ENCODE peak calls at places on chromosomes 13 and 19, in ten cellular contexts. K, C, F, O, S, U, Q, N, G and A are unnamed samples.
A peak's percentile ranks its signal among the peaks of the same experiment; 100 is the strongest.

GRCh38 chr13:32261567-32261966 is 53.6 kb downstream of the ZAR1L start:
- DNase-seq in Q (no peak), S (peak; percentile 91), U (no peak), G (no peak), O (peak; percentile 13), N (peak; percentile 52), C (no peak), F (no peak), K (no peak), A (no peak)

GRCh38 chr13:111429064-111429558 is 108.7 kb downstream of the TEX29 start:
- DNase-seq in O (peak; percentile 39), C (peak; percentile 42), G (peak; percentile 61), Q (peak; percentile 20), F (peak; percentile 59), U (peak; percentile 72), K (peak; percentile 48), S (peak; percentile 17), N (peak; percentile 31), A (peak; percentile 49)

GRCh38 chr19:23665651-23666410 is 21.2 kb downstream of the ZNF675 start:
- DNase-seq in K (no peak), U (no peak), G (no peak), C (no peak), F (no peak), O (no peak), S (no peak), N (no peak), Q (no peak), A (no peak)

GRCh38 chr13:114070098-114070799 is 62.2 kb downstream of the RASA3 start:
- DNase-seq in K (no peak), S (no peak), C (no peak), N (no peak), Q (no peak), G (no peak), O (no peak), F (no peak), U (no peak), A (no peak)

GRCh38 chr19:50838239-50838638 is 4.9 kb upstream of the KLK15 start:
- DNase-seq in K (peak; percentile 61), N (no peak), S (no peak), U (no peak), G (no peak), C (no peak), F (no peak), Q (no peak), O (no peak), A (no peak)

GRCh38 chr19:17469371-17470203 is 737 bp upstream of the SLC27A1 start:
- DNase-seq in G (peak; percentile 94), K (peak; percentile 57), S (peak; percentile 97), N (peak; percentile 97), C (peak; percentile 84), F (peak; percentile 83), O (peak; percentile 97), U (peak; percentile 97), Q (peak; percentile 92), A (peak; percentile 87)

GRCh38 chr19:43468354-43469159 is 3.1 kb upstream of the LYPD3 start:
- DNase-seq in N (no peak), K (no peak), C (no peak), F (no peak), O (no peak), G (no peak), U (no peak), Q (peak; percentile 23), S (no peak), A (no peak)

GRCh38 chr19:13012690-13013608 is 17.7 kb downstream of the NFIX start:
- DNase-seq in Q (peak; percentile 23), S (no peak), U (peak; percentile 44), G (no peak), C (peak; percentile 54), O (peak; percentile 79), K (no peak), N (peak; percentile 74), F (no peak), A (peak; percentile 52)

GRCh38 chr13:30804474-30804873 is 69.1 kb downstream of the ALOX5AP start:
- DNase-seq in Q (no peak), G (peak; percentile 43), K (no peak), F (no peak), N (no peak), S (no peak), O (no peak), C (no peak), U (no peak), A (no peak)

GRCh38 chr19:49422407-49423277 is 599 bp downstream of the PTH2 start:
- DNase-seq in Q (peak; percentile 46), G (peak; percentile 86), O (no peak), K (peak; percentile 66), F (peak; percentile 68), U (peak; percentile 85), N (no peak), S (no peak), C (peak; percentile 62), A (no peak)

GRCh38 chr19:1175020-1175419 is 952 bp upstream of the SBNO2 start:
- DNase-seq in S (no peak), N (no peak), Q (no peak), C (no peak), G (no peak), K (no peak), F (no peak), U (no peak), O (no peak), A (no peak)

GRCh38 chr13:90154311-90154960 is 1193.1 kb upstream of the MIR17HG start:
- DNase-seq in O (peak; percentile 19), F (no peak), C (no peak), S (no peak), G (no peak), Q (no peak), K (no peak), U (no peak), N (no peak), A (no peak)

GRCh38 chr13:20877902-20878301 is 24.6 kb downstream of the XPO4 start:
- DNase-seq in U (no peak), Q (no peak), S (no peak), C (no peak), N (no peak), F (no peak), K (no peak), G (no peak), O (no peak), A (no peak)

GRCh38 chr13:97630725-97631124 is 196.8 kb downstream of the RAP2A start:
- DNase-seq in K (no peak), S (no peak), U (no peak), O (no peak), Q (no peak), C (no peak), G (no peak), F (no peak), N (no peak), A (no peak)

GRCh38 chr13:40640845-40641458 is 25.5 kb downstream of the FOXO1 start:
- DNase-seq in U (no peak), G (no peak), C (no peak), Q (no peak), O (no peak), F (no peak), N (no peak), S (no peak), K (no peak), A (no peak)

GRCh38 chr13:98856983-98857382 is 104.5 kb upstream of the SLC15A1 start:
- DNase-seq in F (no peak), S (no peak), U (no peak), N (no peak), Q (no peak), O (no peak), K (no peak), G (no peak), C (no peak), A (no peak)

GRCh38 chr13:75771818-75772217 is 135.7 kb downstream of the LMO7 start:
- DNase-seq in K (peak; percentile 27), U (no peak), N (no peak), S (no peak), G (no peak), F (no peak), Q (no peak), C (no peak), O (peak; percentile 74), A (no peak)

GRCh38 chr13:28347456-28348371 is 147.2 kb downstream of the FLT1 start:
- DNase-seq in C (no peak), G (no peak), N (no peak), F (no peak), Q (no peak), K (no peak), O (no peak), U (no peak), S (no peak), A (no peak)

GRCh38 chr13:44648392-44649117 is 72.4 kb upstream of the TSC22D1 start:
- DNase-seq in S (no peak), Q (no peak), K (peak; percentile 6), O (no peak), C (no peak), G (no peak), F (no peak), N (no peak), U (no peak), A (peak; percentile 45)

GRCh38 chr19:55640043-55640576 is 692 bp upstream of the ZNF580 start:
- DNase-seq in F (peak; percentile 58), C (peak; percentile 73), Q (peak; percentile 78), U (peak; percentile 54), O (no peak), K (no peak), N (no peak), G (peak; percentile 56), S (peak; percentile 54), A (no peak)

GRCh38 chr19:48509467-48510194 is 2.0 kb downstream of the LMTK3 start:
- DNase-seq in S (no peak), Q (no peak), O (no peak), K (no peak), C (no peak), N (no peak), F (no peak), G (no peak), U (no peak), A (no peak)

GRCh38 chr19:7595466-7596133 is at the start of gene CAMSAP3:
- DNase-seq in G (peak; percentile 74), O (no peak), U (peak; percentile 90), Q (peak; percentile 54), C (peak; percentile 52), F (peak; percentile 64), K (peak; percentile 17), S (no peak), N (no peak), A (peak; percentile 64)